ENCODE peak calls at places on chromosomes 16 and 17, in seven cellular contexts. One of them, this sample, is unnamed.

GRCh38 chr16:77359065-77359502 is 75.8 kb downstream of the ADAMTS18 start:
- DNase-seq in psoas muscle: no peak
- DNase-seq in smooth muscle cell of the brain vasculature: no peak
- DNase-seq in stimulated activated CD8-positive, alpha-beta memory T cell treated with anti-CD3 and anti-CD28 coated beads, Interleukin-4, amount 100 ng/mL, for 4 hours: no peak
- DNase-seq in dorsolateral prefrontal cortex: no peak
- DNase-seq in RPMI8226: no peak
- DNase-seq in fibroblast of the conjunctiva: no peak
- DNase-seq in this sample: peak

GRCh38 chr17:72370819-72371218 is 250.0 kb downstream of the SOX9 start:
- DNase-seq in psoas muscle: no peak
- DNase-seq in smooth muscle cell of the brain vasculature: no peak
- DNase-seq in stimulated activated CD8-positive, alpha-beta memory T cell treated with anti-CD3 and anti-CD28 coated beads, Interleukin-4, amount 100 ng/mL, for 4 hours: no peak
- DNase-seq in dorsolateral prefrontal cortex: no peak
- DNase-seq in RPMI8226: no peak
- DNase-seq in fibroblast of the conjunctiva: no peak
- DNase-seq in this sample: no peak

GRCh38 chr17:39652635-39653315 is 12.4 kb upstream of the TCAP start:
- DNase-seq in psoas muscle: no peak
- DNase-seq in smooth muscle cell of the brain vasculature: no peak
- DNase-seq in stimulated activated CD8-positive, alpha-beta memory T cell treated with anti-CD3 and anti-CD28 coated beads, Interleukin-4, amount 100 ng/mL, for 4 hours: no peak
- DNase-seq in dorsolateral prefrontal cortex: peak
- DNase-seq in RPMI8226: no peak
- DNase-seq in fibroblast of the conjunctiva: no peak
- DNase-seq in this sample: peak

GRCh38 chr17:16085066-16085699 is 85.6 kb downstream of the TTC19 start:
- DNase-seq in psoas muscle: no peak
- DNase-seq in smooth muscle cell of the brain vasculature: no peak
- DNase-seq in stimulated activated CD8-positive, alpha-beta memory T cell treated with anti-CD3 and anti-CD28 coated beads, Interleukin-4, amount 100 ng/mL, for 4 hours: no peak
- DNase-seq in dorsolateral prefrontal cortex: no peak
- DNase-seq in RPMI8226: no peak
- DNase-seq in fibroblast of the conjunctiva: peak
- DNase-seq in this sample: peak

GRCh38 chr17:33277436-33278100 is 15.5 kb downstream of the ASIC2 start:
- DNase-seq in psoas muscle: no peak
- DNase-seq in smooth muscle cell of the brain vasculature: no peak
- DNase-seq in stimulated activated CD8-positive, alpha-beta memory T cell treated with anti-CD3 and anti-CD28 coated beads, Interleukin-4, amount 100 ng/mL, for 4 hours: no peak
- DNase-seq in dorsolateral prefrontal cortex: no peak
- DNase-seq in RPMI8226: no peak
- DNase-seq in fibroblast of the conjunctiva: no peak
- DNase-seq in this sample: no peak

GRCh38 chr17:40463122-40463550 is 19.9 kb downstream of the IGFBP4 start:
- DNase-seq in psoas muscle: no peak
- DNase-seq in smooth muscle cell of the brain vasculature: no peak
- DNase-seq in stimulated activated CD8-positive, alpha-beta memory T cell treated with anti-CD3 and anti-CD28 coated beads, Interleukin-4, amount 100 ng/mL, for 4 hours: no peak
- DNase-seq in dorsolateral prefrontal cortex: no peak
- DNase-seq in RPMI8226: no peak
- DNase-seq in fibroblast of the conjunctiva: no peak
- DNase-seq in this sample: no peak

GRCh38 chr17:35447494-35447893 is 1.1 kb downstream of the SLFN13 start:
- DNase-seq in psoas muscle: no peak
- DNase-seq in smooth muscle cell of the brain vasculature: no peak
- DNase-seq in stimulated activated CD8-positive, alpha-beta memory T cell treated with anti-CD3 and anti-CD28 coated beads, Interleukin-4, amount 100 ng/mL, for 4 hours: no peak
- DNase-seq in dorsolateral prefrontal cortex: no peak
- DNase-seq in RPMI8226: no peak
- DNase-seq in fibroblast of the conjunctiva: no peak
- DNase-seq in this sample: no peak

GRCh38 chr16:65909310-65910050 is 457.0 kb upstream of the CDH5 start:
- DNase-seq in psoas muscle: no peak
- DNase-seq in smooth muscle cell of the brain vasculature: no peak
- DNase-seq in stimulated activated CD8-positive, alpha-beta memory T cell treated with anti-CD3 and anti-CD28 coated beads, Interleukin-4, amount 100 ng/mL, for 4 hours: no peak
- DNase-seq in dorsolateral prefrontal cortex: no peak
- DNase-seq in RPMI8226: peak
- DNase-seq in fibroblast of the conjunctiva: no peak
- DNase-seq in this sample: no peak

GRCh38 chr16:68768170-68768569 is 31.1 kb downstream of the CDH1 start:
- DNase-seq in psoas muscle: no peak
- DNase-seq in smooth muscle cell of the brain vasculature: no peak
- DNase-seq in stimulated activated CD8-positive, alpha-beta memory T cell treated with anti-CD3 and anti-CD28 coated beads, Interleukin-4, amount 100 ng/mL, for 4 hours: no peak
- DNase-seq in dorsolateral prefrontal cortex: no peak
- DNase-seq in RPMI8226: no peak
- DNase-seq in fibroblast of the conjunctiva: no peak
- DNase-seq in this sample: no peak